ENCODE peak calls at places on chromosome 9, in six cellular contexts. One of them, this sample, is unnamed.

GRCh38 chr9:21392270-21392669 is 7.1 kb upstream of the IFNA2 start:
- DNase-seq in CD8-positive, alpha-beta T cell: no peak
- DNase-seq in heart left ventricle: no peak
- DNase-seq in fibroblast of the aortic adventitia: no peak
- DNase-seq in right atrium auricular region: no peak
- DNase-seq in HepG2: peak; percentile 56
- DNase-seq in this sample: no peak

GRCh38 chr9:120443489-120443888 is 136.5 kb downstream of the CDK5RAP2 start:
- DNase-seq in CD8-positive, alpha-beta T cell: no peak
- DNase-seq in heart left ventricle: no peak
- DNase-seq in fibroblast of the aortic adventitia: peak; percentile 54
- DNase-seq in right atrium auricular region: no peak
- DNase-seq in HepG2: no peak
- DNase-seq in this sample: no peak

GRCh38 chr9:136539427-136540412 is 6.1 kb downstream of the NOTCH1 start:
- DNase-seq in CD8-positive, alpha-beta T cell: peak; percentile 79
- DNase-seq in heart left ventricle: peak; percentile 94
- DNase-seq in fibroblast of the aortic adventitia: no peak
- DNase-seq in right atrium auricular region: peak; percentile 96
- DNase-seq in HepG2: no peak
- DNase-seq in this sample: peak; percentile 86

GRCh38 chr9:3514786-3515185 is 11.0 kb downstream of the RFX3 start:
- DNase-seq in CD8-positive, alpha-beta T cell: no peak
- DNase-seq in heart left ventricle: no peak
- DNase-seq in fibroblast of the aortic adventitia: no peak
- DNase-seq in right atrium auricular region: no peak
- DNase-seq in HepG2: no peak
- DNase-seq in this sample: no peak

GRCh38 chr9:82466616-82467251 is 478.2 kb downstream of the SPATA31D1 start:
- DNase-seq in CD8-positive, alpha-beta T cell: no peak
- DNase-seq in heart left ventricle: no peak
- DNase-seq in fibroblast of the aortic adventitia: peak; percentile 77
- DNase-seq in right atrium auricular region: no peak
- DNase-seq in HepG2: peak; percentile 13
- DNase-seq in this sample: no peak

GRCh38 chr9:132129535-132129934 is 32.3 kb upstream of the NTNG2 start:
- DNase-seq in CD8-positive, alpha-beta T cell: no peak
- DNase-seq in heart left ventricle: no peak
- DNase-seq in fibroblast of the aortic adventitia: no peak
- DNase-seq in right atrium auricular region: no peak
- DNase-seq in HepG2: no peak
- DNase-seq in this sample: no peak

GRCh38 chr9:116490321-116490720 is 196.8 kb upstream of the TRIM32 start:
- DNase-seq in CD8-positive, alpha-beta T cell: no peak
- DNase-seq in heart left ventricle: no peak
- DNase-seq in fibroblast of the aortic adventitia: peak; percentile 25
- DNase-seq in right atrium auricular region: no peak
- DNase-seq in HepG2: no peak
- DNase-seq in this sample: no peak

GRCh38 chr9:37419204-37419603 is 3.3 kb upstream of the GRHPR start:
- DNase-seq in CD8-positive, alpha-beta T cell: no peak
- DNase-seq in heart left ventricle: no peak
- DNase-seq in fibroblast of the aortic adventitia: no peak
- DNase-seq in right atrium auricular region: no peak
- DNase-seq in HepG2: no peak
- DNase-seq in this sample: no peak

GRCh38 chr9:32387256-32387655 is 2.8 kb downstream of the ACO1 start:
- DNase-seq in CD8-positive, alpha-beta T cell: no peak
- DNase-seq in heart left ventricle: no peak
- DNase-seq in fibroblast of the aortic adventitia: peak; percentile 76
- DNase-seq in right atrium auricular region: no peak
- DNase-seq in HepG2: no peak
- DNase-seq in this sample: no peak

GRCh38 chr9:122058051-122058450 is 35.1 kb downstream of the TTLL11 start:
- DNase-seq in CD8-positive, alpha-beta T cell: no peak
- DNase-seq in heart left ventricle: no peak
- DNase-seq in fibroblast of the aortic adventitia: no peak
- DNase-seq in right atrium auricular region: no peak
- DNase-seq in HepG2: no peak
- DNase-seq in this sample: no peak

GRCh38 chr9:88835038-88835466 is 156.2 kb upstream of the S1PR3 start:
- DNase-seq in CD8-positive, alpha-beta T cell: no peak
- DNase-seq in heart left ventricle: no peak
- DNase-seq in fibroblast of the aortic adventitia: peak; percentile 90
- DNase-seq in right atrium auricular region: no peak
- DNase-seq in HepG2: no peak
- DNase-seq in this sample: peak; percentile 18

GRCh38 chr9:135698767-135699166 is 514 bp downstream of the SOHLH1 start:
- DNase-seq in CD8-positive, alpha-beta T cell: no peak
- DNase-seq in heart left ventricle: no peak
- DNase-seq in fibroblast of the aortic adventitia: no peak
- DNase-seq in right atrium auricular region: no peak
- DNase-seq in HepG2: no peak
- DNase-seq in this sample: no peak

GRCh38 chr9:137315581-137316011 is 13.5 kb upstream of the NRARP start:
- DNase-seq in CD8-positive, alpha-beta T cell: no peak
- DNase-seq in heart left ventricle: no peak
- DNase-seq in fibroblast of the aortic adventitia: no peak
- DNase-seq in right atrium auricular region: no peak
- DNase-seq in HepG2: no peak
- DNase-seq in this sample: no peak

GRCh38 chr9:129258823-129259301 is 80.8 kb upstream of the IER5L start:
- DNase-seq in CD8-positive, alpha-beta T cell: no peak
- DNase-seq in heart left ventricle: no peak
- DNase-seq in fibroblast of the aortic adventitia: no peak
- DNase-seq in right atrium auricular region: no peak
- DNase-seq in HepG2: no peak
- DNase-seq in this sample: no peak
- H3K4me3 ChIP-seq in CD8-positive, alpha-beta T cell: peak overlapping the region; percentile 42
- H3K4me3 ChIP-seq in heart left ventricle: peak overlapping the region; percentile 27
- H3K4me3 ChIP-seq in fibroblast of the aortic adventitia: peak overlapping the region; percentile 46
- H3K4me3 ChIP-seq in right atrium auricular region: peak overlapping the region; percentile 30
- H3K4me3 ChIP-seq in HepG2: no peak overlapping the region
- H3K4me3 ChIP-seq in this sample: no peak overlapping the region

DNA sequence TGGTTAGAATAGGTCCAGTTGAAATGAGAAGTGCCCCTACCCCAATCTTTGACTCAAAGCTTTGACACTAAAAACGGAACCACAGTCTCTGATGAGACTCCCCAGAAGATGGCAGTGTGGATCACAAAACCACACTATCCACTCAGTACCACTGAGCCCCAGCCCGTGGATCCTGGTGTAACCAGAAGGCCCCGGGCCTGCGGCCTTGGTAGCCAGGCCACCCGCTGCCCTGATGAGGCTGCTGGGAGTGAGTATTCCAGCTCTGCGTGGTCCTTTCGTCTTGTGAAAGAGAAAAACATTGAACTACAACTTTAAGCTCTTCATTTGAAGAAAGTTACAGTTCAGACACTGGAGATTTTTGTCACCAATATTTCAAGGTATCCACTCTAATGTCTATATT is 42.2 kb upstream of the FBP1 start:
- DNase-seq in CD8-positive, alpha-beta T cell: peak; percentile 36
- DNase-seq in heart left ventricle: peak; percentile 69
- DNase-seq in fibroblast of the aortic adventitia: peak; percentile 89
- DNase-seq in right atrium auricular region: peak; percentile 88
- DNase-seq in HepG2: peak; percentile 73
- DNase-seq in this sample: peak; percentile 29
- TF ChIP-seq CTCF in CD8-positive, alpha-beta T cell: peak; percentile 86
- TF ChIP-seq CTCF in heart left ventricle: peak; percentile 80
- TF ChIP-seq CTCF in fibroblast of the aortic adventitia: peak; percentile 71
- TF ChIP-seq CTCF in right atrium auricular region: peak; percentile 36
- TF ChIP-seq CTCF in HepG2: peak; percentile 93
- TF ChIP-seq CTCF in this sample: peak; percentile 77

GRCh38 chr9:86434039-86434726 is 80.0 kb upstream of the TUT7 start:
- DNase-seq in CD8-positive, alpha-beta T cell: no peak
- DNase-seq in heart left ventricle: peak; percentile 25
- DNase-seq in fibroblast of the aortic adventitia: peak; percentile 89
- DNase-seq in right atrium auricular region: peak; percentile 74
- DNase-seq in HepG2: peak; percentile 39
- DNase-seq in this sample: no peak
- H3K4me3 ChIP-seq in CD8-positive, alpha-beta T cell: no peak overlapping the region
- H3K4me3 ChIP-seq in heart left ventricle: no peak overlapping the region
- H3K4me3 ChIP-seq in fibroblast of the aortic adventitia: peak overlapping the region; percentile 23
- H3K4me3 ChIP-seq in right atrium auricular region: no peak overlapping the region
- H3K4me3 ChIP-seq in HepG2: no peak overlapping the region
- H3K4me3 ChIP-seq in this sample: no peak overlapping the region

DNA sequence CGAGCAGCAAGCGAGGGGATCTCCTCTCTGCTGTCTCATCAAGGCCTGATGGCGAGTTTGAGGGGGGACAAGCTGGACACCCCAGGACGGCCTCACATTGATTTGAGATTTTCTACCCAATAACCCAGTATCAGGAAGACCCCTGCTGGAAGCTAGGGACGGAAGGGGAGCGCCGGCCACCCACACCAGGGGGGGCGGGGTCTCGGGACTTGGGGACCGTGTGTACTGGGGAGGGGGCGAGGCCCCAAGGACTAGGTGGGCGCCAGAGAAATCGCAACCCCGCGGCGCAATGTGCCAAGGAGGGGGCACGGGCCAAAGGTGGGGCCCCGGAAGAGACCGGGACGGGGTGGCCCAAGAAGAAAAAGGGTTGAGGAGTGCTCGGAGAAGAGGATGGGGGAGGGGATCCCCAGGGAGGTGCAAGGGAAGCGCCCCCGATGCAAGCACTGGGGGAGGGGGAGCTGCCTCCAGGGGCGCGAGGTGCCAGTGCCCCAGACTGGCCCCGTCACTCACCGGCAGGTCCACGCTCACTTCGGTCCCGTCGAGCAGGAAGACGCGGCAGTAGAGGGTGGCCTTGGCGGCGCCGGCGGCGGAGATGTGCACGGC is 1.1 kb downstream of the EPB41L4B start:
- DNase-seq in CD8-positive, alpha-beta T cell: no peak
- DNase-seq in heart left ventricle: no peak
- DNase-seq in fibroblast of the aortic adventitia: no peak
- DNase-seq in right atrium auricular region: no peak
- DNase-seq in HepG2: no peak
- DNase-seq in this sample: no peak
- TF ChIP-seq CTCF in CD8-positive, alpha-beta T cell: no peak
- TF ChIP-seq CTCF in heart left ventricle: no peak
- TF ChIP-seq CTCF in fibroblast of the aortic adventitia: no peak
- TF ChIP-seq CTCF in right atrium auricular region: no peak
- TF ChIP-seq CTCF in HepG2: peak; percentile 9
- TF ChIP-seq CTCF in this sample: no peak

DNA sequence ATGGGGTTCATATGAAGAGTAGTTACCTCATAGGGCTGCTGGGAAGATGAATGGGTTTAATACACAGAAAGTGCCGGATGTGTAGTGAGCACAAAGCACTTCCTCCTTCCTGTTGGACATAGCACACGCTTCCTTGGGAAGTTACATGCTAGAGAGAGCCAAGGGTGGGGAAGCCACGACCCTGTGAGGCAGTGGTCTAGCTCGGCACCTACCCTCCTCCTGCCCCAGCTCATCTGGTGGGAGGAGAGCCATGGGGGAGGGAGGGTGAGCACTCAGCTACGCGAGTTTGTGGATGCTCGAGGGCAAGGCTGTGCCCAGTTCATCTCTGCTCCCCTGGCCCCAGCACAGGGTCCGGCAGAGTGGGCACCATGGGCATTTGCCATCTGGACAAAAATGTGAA is 43.6 kb upstream of the NEK6 start:
- DNase-seq in CD8-positive, alpha-beta T cell: no peak
- DNase-seq in heart left ventricle: no peak
- DNase-seq in fibroblast of the aortic adventitia: no peak
- DNase-seq in right atrium auricular region: no peak
- DNase-seq in HepG2: no peak
- DNase-seq in this sample: no peak
- H3K4me3 ChIP-seq in CD8-positive, alpha-beta T cell: no peak overlapping the region
- H3K4me3 ChIP-seq in heart left ventricle: no peak overlapping the region
- H3K4me3 ChIP-seq in fibroblast of the aortic adventitia: no peak overlapping the region
- H3K4me3 ChIP-seq in right atrium auricular region: no peak overlapping the region
- H3K4me3 ChIP-seq in HepG2: no peak overlapping the region
- H3K4me3 ChIP-seq in this sample: no peak overlapping the region

DNA sequence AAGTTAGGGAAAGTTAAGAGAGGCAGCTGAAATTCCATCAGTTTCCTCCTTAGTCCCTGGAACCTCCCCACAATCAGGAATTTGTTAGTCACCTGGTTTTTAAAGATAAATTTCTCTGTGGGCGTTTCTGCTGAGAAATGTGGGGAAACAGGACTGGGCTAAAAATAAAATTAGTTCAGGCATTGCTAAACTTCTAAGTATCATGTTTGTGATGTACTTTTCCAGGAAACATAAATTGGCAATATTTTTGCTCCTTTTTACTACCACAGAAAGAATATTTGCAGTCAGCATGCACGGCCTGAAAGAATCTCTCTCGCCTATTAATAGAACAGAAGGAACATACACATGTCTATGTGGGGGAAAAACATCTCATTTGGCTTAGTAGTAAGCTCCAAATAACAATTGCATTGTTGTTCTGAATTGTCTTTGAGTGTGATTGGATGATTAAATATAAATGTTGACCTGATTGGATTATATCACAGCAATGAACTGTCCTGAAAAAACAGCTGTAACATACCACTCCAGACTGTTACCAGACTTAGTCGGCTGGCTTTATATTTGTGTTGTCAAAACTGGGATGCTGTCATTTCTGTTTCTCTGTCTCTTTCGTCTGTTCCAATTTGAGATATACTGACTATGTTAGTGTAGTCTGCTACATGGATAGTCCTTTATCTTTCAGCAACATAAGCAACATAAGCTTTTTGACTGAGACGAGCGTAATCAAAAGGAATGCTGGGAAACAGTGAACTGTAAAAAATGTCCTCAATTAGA is 12.9 kb downstream of the TJP2 start:
- DNase-seq in CD8-positive, alpha-beta T cell: no peak
- DNase-seq in heart left ventricle: no peak
- DNase-seq in fibroblast of the aortic adventitia: peak; percentile 87
- DNase-seq in right atrium auricular region: no peak
- DNase-seq in HepG2: no peak
- DNase-seq in this sample: no peak
- TF ChIP-seq CTCF in CD8-positive, alpha-beta T cell: no peak
- TF ChIP-seq CTCF in heart left ventricle: no peak
- TF ChIP-seq CTCF in fibroblast of the aortic adventitia: no peak
- TF ChIP-seq CTCF in right atrium auricular region: no peak
- TF ChIP-seq CTCF in HepG2: no peak
- TF ChIP-seq CTCF in this sample: no peak

GRCh38 chr9:123948290-123948689 is 18.4 kb upstream of the DENND1A start:
- DNase-seq in CD8-positive, alpha-beta T cell: no peak
- DNase-seq in heart left ventricle: no peak
- DNase-seq in fibroblast of the aortic adventitia: no peak
- DNase-seq in right atrium auricular region: no peak
- DNase-seq in HepG2: no peak
- DNase-seq in this sample: no peak
- H3K4me3 ChIP-seq in CD8-positive, alpha-beta T cell: no peak overlapping the region
- H3K4me3 ChIP-seq in heart left ventricle: no peak overlapping the region
- H3K4me3 ChIP-seq in fibroblast of the aortic adventitia: no peak overlapping the region
- H3K4me3 ChIP-seq in right atrium auricular region: no peak overlapping the region
- H3K4me3 ChIP-seq in HepG2: no peak overlapping the region
- H3K4me3 ChIP-seq in this sample: no peak overlapping the region

GRCh38 chr9:112717669-112718331 is at the start of gene INIP:
- DNase-seq in CD8-positive, alpha-beta T cell: peak; percentile 95
- DNase-seq in heart left ventricle: peak; percentile 97
- DNase-seq in fibroblast of the aortic adventitia: peak; percentile 94
- DNase-seq in right atrium auricular region: peak; percentile 94
- DNase-seq in HepG2: peak; percentile 95
- DNase-seq in this sample: peak; percentile 93
- TF ChIP-seq CTCF in CD8-positive, alpha-beta T cell: no peak
- TF ChIP-seq CTCF in heart left ventricle: no peak
- TF ChIP-seq CTCF in fibroblast of the aortic adventitia: no peak
- TF ChIP-seq CTCF in right atrium auricular region: no peak
- TF ChIP-seq CTCF in HepG2: peak; percentile 71
- TF ChIP-seq CTCF in this sample: no peak